ENCODE peak calls at places on chromosome 11, in five cellular contexts. One of them, this sample, is unnamed.

GRCh38 chr11:82750643-82751139 is 17.0 kb upstream of the FAM181B start:
- DNase-seq in cardiac fibroblast: no peak
- DNase-seq in IMR-90: no peak
- DNase-seq in lower leg skin: no peak
- DNase-seq in epithelial cell of proximal tubule: no peak
- DNase-seq in this sample: no peak

GRCh38 chr11:121571466-121571865 is 118.7 kb upstream of the SORL1-AS1 start:
- DNase-seq in lower leg skin: no peak
- DNase-seq in cardiac fibroblast: no peak
- DNase-seq in IMR-90: no peak
- DNase-seq in epithelial cell of proximal tubule: no peak
- DNase-seq in this sample: no peak

GRCh38 chr11:67354314-67355022 is 1.1 kb upstream of the POLD4 start:
- DNase-seq in lower leg skin: peak
- DNase-seq in cardiac fibroblast: peak
- DNase-seq in IMR-90: peak
- DNase-seq in epithelial cell of proximal tubule: peak
- DNase-seq in this sample: peak

GRCh38 chr11:19820100-19820499 is 107.5 kb downstream of the NAV2 start:
- DNase-seq in lower leg skin: no peak
- DNase-seq in cardiac fibroblast: peak
- DNase-seq in IMR-90: peak
- DNase-seq in epithelial cell of proximal tubule: no peak
- DNase-seq in this sample: peak

GRCh38 chr11:34926101-34926830 is 9.8 kb downstream of the PDHX start:
- DNase-seq in lower leg skin: no peak
- DNase-seq in cardiac fibroblast: peak
- DNase-seq in epithelial cell of proximal tubule: no peak
- DNase-seq in IMR-90: peak
- DNase-seq in this sample: peak

GRCh38 chr11:45455536-45455935 is 169.4 kb upstream of the SYT13 start:
- DNase-seq in cardiac fibroblast: peak
- DNase-seq in lower leg skin: no peak
- DNase-seq in IMR-90: no peak
- DNase-seq in epithelial cell of proximal tubule: no peak
- DNase-seq in this sample: peak

GRCh38 chr11:118193910-118194566 is 17.6 kb upstream of the SCN2B start:
- DNase-seq in IMR-90: no peak
- DNase-seq in epithelial cell of proximal tubule: no peak
- DNase-seq in cardiac fibroblast: no peak
- DNase-seq in lower leg skin: no peak
- DNase-seq in this sample: no peak

GRCh38 chr11:19868281-19868821 is 155.7 kb downstream of the NAV2 start:
- DNase-seq in lower leg skin: peak
- DNase-seq in IMR-90: peak
- DNase-seq in cardiac fibroblast: peak
- DNase-seq in epithelial cell of proximal tubule: no peak
- DNase-seq in this sample: peak

GRCh38 chr11:2400761-2401435 is 348 bp downstream of the TSSC4 start:
- DNase-seq in lower leg skin: no peak
- DNase-seq in epithelial cell of proximal tubule: no peak
- DNase-seq in cardiac fibroblast: no peak
- DNase-seq in IMR-90: no peak
- DNase-seq in this sample: no peak

GRCh38 chr11:33055361-33055760 is 16.0 kb downstream of the TCP11L1 start:
- DNase-seq in IMR-90: no peak
- DNase-seq in lower leg skin: no peak
- DNase-seq in cardiac fibroblast: no peak
- DNase-seq in epithelial cell of proximal tubule: no peak
- DNase-seq in this sample: no peak

GRCh38 chr11:132864811-132865576 is 667.3 kb downstream of the OPCML start:
- DNase-seq in epithelial cell of proximal tubule: no peak
- DNase-seq in lower leg skin: no peak
- DNase-seq in IMR-90: no peak
- DNase-seq in cardiac fibroblast: no peak
- DNase-seq in this sample: no peak

GRCh38 chr11:62602141-62603071 is 741 bp upstream of the MTA2 start:
- DNase-seq in lower leg skin: peak
- DNase-seq in cardiac fibroblast: peak
- DNase-seq in IMR-90: peak
- DNase-seq in epithelial cell of proximal tubule: no peak
- DNase-seq in this sample: peak

GRCh38 chr11:119952441-119952840 is 185.5 kb downstream of the TRIM29 start:
- DNase-seq in epithelial cell of proximal tubule: no peak
- DNase-seq in cardiac fibroblast: no peak
- DNase-seq in lower leg skin: no peak
- DNase-seq in IMR-90: no peak
- DNase-seq in this sample: no peak

GRCh38 chr11:118135796-118136165 is 16.8 kb downstream of the SCN4B start:
- DNase-seq in IMR-90: no peak
- DNase-seq in cardiac fibroblast: no peak
- DNase-seq in lower leg skin: no peak
- DNase-seq in epithelial cell of proximal tubule: no peak
- DNase-seq in this sample: no peak

GRCh38 chr11:747176-748006 is at the start of gene TALDO1:
- DNase-seq in cardiac fibroblast: peak
- DNase-seq in epithelial cell of proximal tubule: no peak
- DNase-seq in lower leg skin: peak
- DNase-seq in IMR-90: peak
- DNase-seq in this sample: peak

GRCh38 chr11:33663121-33663520 is 37.5 kb downstream of the C11orf91 start:
- DNase-seq in epithelial cell of proximal tubule: no peak
- DNase-seq in cardiac fibroblast: no peak
- DNase-seq in IMR-90: no peak
- DNase-seq in lower leg skin: no peak
- DNase-seq in this sample: no peak

GRCh38 chr11:36006556-36006955 is 62.7 kb downstream of the LDLRAD3 start:
- DNase-seq in cardiac fibroblast: no peak
- DNase-seq in IMR-90: peak
- DNase-seq in epithelial cell of proximal tubule: no peak
- DNase-seq in lower leg skin: no peak
- DNase-seq in this sample: no peak

GRCh38 chr11:94585375-94585774 is 18.2 kb downstream of the PIWIL4 start:
- DNase-seq in lower leg skin: no peak
- DNase-seq in epithelial cell of proximal tubule: no peak
- DNase-seq in cardiac fibroblast: no peak
- DNase-seq in IMR-90: no peak
- DNase-seq in this sample: no peak

GRCh38 chr11:6362185-6362867 is 27.9 kb upstream of the SMPD1 start:
- DNase-seq in IMR-90: no peak
- DNase-seq in lower leg skin: no peak
- DNase-seq in cardiac fibroblast: no peak
- DNase-seq in epithelial cell of proximal tubule: no peak
- DNase-seq in this sample: no peak

GRCh38 chr11:562046-562645 is 1.4 kb downstream of the RASSF7 start:
- DNase-seq in epithelial cell of proximal tubule: no peak
- DNase-seq in IMR-90: no peak
- DNase-seq in cardiac fibroblast: no peak
- DNase-seq in lower leg skin: no peak
- DNase-seq in this sample: no peak

GRCh38 chr11:65992056-65992455 is 9.9 kb downstream of the EIF1AD start:
- DNase-seq in IMR-90: no peak
- DNase-seq in cardiac fibroblast: no peak
- DNase-seq in lower leg skin: no peak
- DNase-seq in epithelial cell of proximal tubule: no peak
- DNase-seq in this sample: no peak

GRCh38 chr11:61725632-61726280 is 26.7 kb upstream of the MYRF start:
- DNase-seq in epithelial cell of proximal tubule: no peak
- DNase-seq in IMR-90: peak
- DNase-seq in lower leg skin: no peak
- DNase-seq in cardiac fibroblast: peak
- DNase-seq in this sample: no peak

GRCh38 chr11:22163394-22163797 is 29.5 kb upstream of the ANO5 start:
- DNase-seq in IMR-90: no peak
- DNase-seq in epithelial cell of proximal tubule: no peak
- DNase-seq in lower leg skin: peak
- DNase-seq in cardiac fibroblast: no peak
- DNase-seq in this sample: no peak

GRCh38 chr11:117442049-117442868 is 114.6 kb downstream of the CEP164 start:
- DNase-seq in IMR-90: no peak
- DNase-seq in lower leg skin: no peak
- DNase-seq in epithelial cell of proximal tubule: no peak
- DNase-seq in cardiac fibroblast: no peak
- DNase-seq in this sample: no peak

GRCh38 chr11:34968862-34969261 is 52.4 kb downstream of the PDHX start:
- DNase-seq in IMR-90: no peak
- DNase-seq in cardiac fibroblast: no peak
- DNase-seq in lower leg skin: no peak
- DNase-seq in epithelial cell of proximal tubule: no peak
- DNase-seq in this sample: no peak

GRCh38 chr11:76132268-76132667 is 74.0 kb downstream of the WNT11 start:
- DNase-seq in lower leg skin: no peak
- DNase-seq in IMR-90: no peak
- DNase-seq in cardiac fibroblast: no peak
- DNase-seq in epithelial cell of proximal tubule: no peak
- DNase-seq in this sample: no peak

GRCh38 chr11:96543177-96543576 is 153.4 kb downstream of the JRKL start:
- DNase-seq in lower leg skin: no peak
- DNase-seq in epithelial cell of proximal tubule: no peak
- DNase-seq in cardiac fibroblast: no peak
- DNase-seq in IMR-90: no peak
- DNase-seq in this sample: no peak

GRCh38 chr11:116727990-116728389 is 44.8 kb downstream of the BUD13 start:
- DNase-seq in cardiac fibroblast: no peak
- DNase-seq in epithelial cell of proximal tubule: no peak
- DNase-seq in IMR-90: no peak
- DNase-seq in lower leg skin: no peak
- DNase-seq in this sample: no peak

GRCh38 chr11:67504023-67504949 is 877 bp downstream of the PITPNM1 start:
- DNase-seq in lower leg skin: no peak
- DNase-seq in IMR-90: no peak
- DNase-seq in cardiac fibroblast: peak
- DNase-seq in epithelial cell of proximal tubule: no peak
- DNase-seq in this sample: no peak

GRCh38 chr11:95066721-95067041 is at the start of gene SRSF8:
- DNase-seq in IMR-90: no peak
- DNase-seq in cardiac fibroblast: no peak
- DNase-seq in epithelial cell of proximal tubule: no peak
- DNase-seq in lower leg skin: no peak
- DNase-seq in this sample: no peak

GRCh38 chr11:44894217-44894617 is 56.5 kb downstream of the TP53I11 start:
- DNase-seq in cardiac fibroblast: peak
- DNase-seq in lower leg skin: no peak
- DNase-seq in IMR-90: peak
- DNase-seq in epithelial cell of proximal tubule: no peak
- DNase-seq in this sample: peak

GRCh38 chr11:123943738-123944137 is at the start of gene OR6T1:
- DNase-seq in IMR-90: no peak
- DNase-seq in lower leg skin: no peak
- DNase-seq in epithelial cell of proximal tubule: no peak
- DNase-seq in cardiac fibroblast: no peak
- DNase-seq in this sample: no peak

GRCh38 chr11:86577663-86578636 is 94.5 kb downstream of the ME3 start:
- DNase-seq in IMR-90: peak
- DNase-seq in epithelial cell of proximal tubule: peak
- DNase-seq in lower leg skin: peak
- DNase-seq in cardiac fibroblast: peak
- DNase-seq in this sample: peak

DNA sequence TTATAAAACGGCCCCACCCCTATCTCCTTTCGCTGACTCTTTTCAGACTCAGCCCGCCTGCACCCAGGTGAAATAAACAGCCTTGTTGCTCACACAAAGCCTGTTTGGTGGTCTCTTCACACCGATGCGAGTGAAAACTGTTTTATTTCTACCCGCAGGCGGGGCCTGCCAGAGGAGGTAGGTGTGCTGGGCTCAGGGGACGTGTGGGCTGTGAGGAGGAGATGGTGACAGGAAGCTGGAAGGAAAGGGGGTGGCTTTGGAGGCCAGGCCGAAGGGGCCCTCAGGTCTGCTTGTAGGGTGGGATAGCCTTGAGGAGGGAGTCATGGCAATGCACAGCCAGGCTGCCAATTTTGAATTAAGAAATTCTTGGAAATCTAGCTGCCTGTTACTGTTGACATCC is 21.3 kb upstream of the KRTAP5-7 start:
- DNase-seq in epithelial cell of proximal tubule: no peak
- DNase-seq in cardiac fibroblast: no peak
- DNase-seq in IMR-90: no peak
- DNase-seq in lower leg skin: no peak
- DNase-seq in this sample: no peak
- TF ChIP-seq CTCF in epithelial cell of proximal tubule: no peak
- TF ChIP-seq CTCF in cardiac fibroblast: no peak
- TF ChIP-seq CTCF in IMR-90: no peak
- TF ChIP-seq CTCF in lower leg skin: no peak
- TF ChIP-seq CTCF in this sample: no peak

DNA sequence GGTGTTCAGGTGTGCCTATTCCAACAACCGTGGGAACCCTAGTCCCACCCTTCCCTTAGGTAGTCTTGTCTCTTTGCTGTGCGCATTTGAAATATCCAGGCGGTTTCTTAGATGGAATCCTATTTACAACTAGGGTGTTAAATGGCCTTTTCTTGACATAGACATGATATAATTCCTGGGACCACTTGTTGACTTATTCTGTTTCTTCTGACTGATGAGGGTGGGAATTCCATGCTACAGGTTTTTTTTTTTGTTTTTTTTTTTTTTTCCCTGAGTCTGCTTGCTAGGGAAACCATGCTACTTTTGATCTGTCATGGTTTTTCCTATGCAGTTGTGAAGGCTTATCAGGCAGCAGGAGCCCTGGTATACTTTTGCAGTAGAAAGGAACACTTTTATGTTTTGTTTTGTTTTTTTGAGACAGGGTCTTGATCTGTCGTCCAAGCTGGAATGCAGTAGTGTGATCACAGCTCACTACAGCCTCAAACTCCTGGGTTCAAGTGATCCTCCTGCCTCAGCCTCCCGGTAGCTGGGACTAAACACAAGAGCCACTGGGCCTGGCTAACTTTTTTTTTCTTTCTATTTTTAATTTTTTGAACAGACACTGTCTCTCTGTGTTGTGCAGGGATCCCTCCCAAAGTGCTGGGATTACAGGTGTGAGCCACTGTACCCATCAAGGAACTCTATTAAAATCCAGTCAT is 1.5 kb downstream of the STIM1 start:
- DNase-seq in epithelial cell of proximal tubule: no peak
- DNase-seq in IMR-90: no peak
- DNase-seq in cardiac fibroblast: no peak
- DNase-seq in lower leg skin: no peak
- DNase-seq in this sample: no peak
- H3K4me3 ChIP-seq in epithelial cell of proximal tubule: peak
- H3K4me3 ChIP-seq in IMR-90: peak
- H3K4me3 ChIP-seq in cardiac fibroblast: peak
- H3K4me3 ChIP-seq in lower leg skin: peak
- H3K4me3 ChIP-seq in this sample: peak

DNA sequence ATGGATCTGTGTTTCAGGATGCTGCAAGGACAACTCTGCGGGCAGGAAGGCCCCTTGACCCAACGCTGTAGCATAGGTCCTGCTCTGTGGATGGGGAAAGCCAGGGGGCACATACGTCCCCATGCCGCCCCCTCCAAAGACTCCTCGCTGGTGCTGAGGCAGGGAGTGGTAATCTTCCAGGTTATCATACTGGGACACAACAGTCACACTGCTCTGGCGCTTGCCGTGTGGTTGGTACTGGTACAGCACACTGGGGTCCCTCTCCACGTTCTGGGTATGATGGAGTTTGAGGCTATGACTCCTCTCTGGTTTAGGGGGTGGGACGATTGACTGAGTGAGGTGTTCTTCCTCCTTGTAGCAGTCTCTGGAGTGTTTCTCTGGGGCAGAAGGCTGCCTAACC is 26.2 kb upstream of the TP53AIP1 start:
- DNase-seq in IMR-90: no peak
- DNase-seq in epithelial cell of proximal tubule: no peak
- DNase-seq in lower leg skin: no peak
- DNase-seq in cardiac fibroblast: no peak
- DNase-seq in this sample: no peak
- TF ChIP-seq CTCF in IMR-90: no peak
- TF ChIP-seq CTCF in epithelial cell of proximal tubule: no peak
- TF ChIP-seq CTCF in lower leg skin: no peak
- TF ChIP-seq CTCF in cardiac fibroblast: no peak
- TF ChIP-seq CTCF in this sample: no peak

GRCh38 chr11:37474889-37475288 is 876.9 kb upstream of the RAG2 start:
- DNase-seq in lower leg skin: no peak
- DNase-seq in epithelial cell of proximal tubule: no peak
- DNase-seq in IMR-90: no peak
- DNase-seq in cardiac fibroblast: peak
- DNase-seq in this sample: no peak
- H3K4me3 ChIP-seq in lower leg skin: no peak
- H3K4me3 ChIP-seq in epithelial cell of proximal tubule: no peak
- H3K4me3 ChIP-seq in IMR-90: no peak
- H3K4me3 ChIP-seq in cardiac fibroblast: no peak
- H3K4me3 ChIP-seq in this sample: no peak

This sample was measured in AG10803.